ENCODE peak calls at places on chromosomes 13 and 19, in ten cellular contexts. One of them, this sample, is unnamed.
A peak's percentile ranks its signal among the peaks of the same experiment; 100 is the strongest.

GRCh38 chr13:32212420-32212819 is 102.7 kb downstream of the ZAR1L start:
- DNase-seq in neural progenitor cell: no peak
- DNase-seq in GM10248: no peak
- DNase-seq in OCI-LY7: no peak
- DNase-seq in posterior vena cava: no peak
- DNase-seq in stimulated activated CD4-positive, alpha-beta T cell treated with anti-CD3 and anti-CD28 coated beads, Interleukin-4, amount 100 ng/mL, for 48 hours: no peak
- DNase-seq in stomach: no peak
- DNase-seq in ecto neural progenitor cell: no peak
- DNase-seq in NB4: no peak
- DNase-seq in activated CD4-positive, alpha-beta memory T cell treated with anti-CD3 and anti-CD28 coated beads, Interleukin-2, amount 10 ng/mL, durations not matched to agents 7 days and 5 days: no peak
- DNase-seq in this sample: no peak

GRCh38 chr19:45528744-45529453 is 21.6 kb downstream of the VASP start:
- DNase-seq in GM10248: no peak
- DNase-seq in stomach: peak; percentile 70
- DNase-seq in stimulated activated CD4-positive, alpha-beta T cell treated with anti-CD3 and anti-CD28 coated beads, Interleukin-4, amount 100 ng/mL, for 48 hours: no peak
- DNase-seq in posterior vena cava: no peak
- DNase-seq in ecto neural progenitor cell: peak; percentile 80
- DNase-seq in NB4: no peak
- DNase-seq in activated CD4-positive, alpha-beta memory T cell treated with anti-CD3 and anti-CD28 coated beads, Interleukin-2, amount 10 ng/mL, durations not matched to agents 7 days and 5 days: no peak
- DNase-seq in neural progenitor cell: peak; percentile 91
- DNase-seq in OCI-LY7: no peak
- DNase-seq in this sample: no peak

GRCh38 chr19:12757544-12758274 is 6.1 kb downstream of the BEST2 start:
- DNase-seq in activated CD4-positive, alpha-beta memory T cell treated with anti-CD3 and anti-CD28 coated beads, Interleukin-2, amount 10 ng/mL, durations not matched to agents 7 days and 5 days: peak; percentile 71
- DNase-seq in stomach: peak; percentile 76
- DNase-seq in posterior vena cava: peak; percentile 93
- DNase-seq in neural progenitor cell: peak; percentile 90
- DNase-seq in GM10248: peak; percentile 85
- DNase-seq in NB4: peak; percentile 74
- DNase-seq in stimulated activated CD4-positive, alpha-beta T cell treated with anti-CD3 and anti-CD28 coated beads, Interleukin-4, amount 100 ng/mL, for 48 hours: peak; percentile 60
- DNase-seq in ecto neural progenitor cell: peak; percentile 93
- DNase-seq in OCI-LY7: peak; percentile 35
- DNase-seq in this sample: no peak

GRCh38 chr13:73073050-73073449 is 14.2 kb downstream of the KLF5 start:
- DNase-seq in ecto neural progenitor cell: no peak
- DNase-seq in NB4: no peak
- DNase-seq in activated CD4-positive, alpha-beta memory T cell treated with anti-CD3 and anti-CD28 coated beads, Interleukin-2, amount 10 ng/mL, durations not matched to agents 7 days and 5 days: no peak
- DNase-seq in OCI-LY7: no peak
- DNase-seq in stomach: no peak
- DNase-seq in posterior vena cava: no peak
- DNase-seq in GM10248: no peak
- DNase-seq in neural progenitor cell: no peak
- DNase-seq in stimulated activated CD4-positive, alpha-beta T cell treated with anti-CD3 and anti-CD28 coated beads, Interleukin-4, amount 100 ng/mL, for 48 hours: no peak
- DNase-seq in this sample: no peak

GRCh38 chr13:40458283-40459031 is 208.0 kb downstream of the FOXO1 start:
- DNase-seq in OCI-LY7: no peak
- DNase-seq in neural progenitor cell: no peak
- DNase-seq in stimulated activated CD4-positive, alpha-beta T cell treated with anti-CD3 and anti-CD28 coated beads, Interleukin-4, amount 100 ng/mL, for 48 hours: no peak
- DNase-seq in GM10248: no peak
- DNase-seq in posterior vena cava: no peak
- DNase-seq in stomach: no peak
- DNase-seq in activated CD4-positive, alpha-beta memory T cell treated with anti-CD3 and anti-CD28 coated beads, Interleukin-2, amount 10 ng/mL, durations not matched to agents 7 days and 5 days: no peak
- DNase-seq in NB4: no peak
- DNase-seq in ecto neural progenitor cell: no peak
- DNase-seq in this sample: no peak

GRCh38 chr13:111326621-111326965 is 6.2 kb downstream of the TEX29 start:
- DNase-seq in stimulated activated CD4-positive, alpha-beta T cell treated with anti-CD3 and anti-CD28 coated beads, Interleukin-4, amount 100 ng/mL, for 48 hours: no peak
- DNase-seq in neural progenitor cell: no peak
- DNase-seq in ecto neural progenitor cell: no peak
- DNase-seq in GM10248: no peak
- DNase-seq in posterior vena cava: peak; percentile 78
- DNase-seq in OCI-LY7: no peak
- DNase-seq in activated CD4-positive, alpha-beta memory T cell treated with anti-CD3 and anti-CD28 coated beads, Interleukin-2, amount 10 ng/mL, durations not matched to agents 7 days and 5 days: no peak
- DNase-seq in NB4: no peak
- DNase-seq in stomach: no peak
- DNase-seq in this sample: no peak

GRCh38 chr13:114152831-114153371 is 20.5 kb upstream of the RASA3 start:
- DNase-seq in stimulated activated CD4-positive, alpha-beta T cell treated with anti-CD3 and anti-CD28 coated beads, Interleukin-4, amount 100 ng/mL, for 48 hours: no peak
- DNase-seq in activated CD4-positive, alpha-beta memory T cell treated with anti-CD3 and anti-CD28 coated beads, Interleukin-2, amount 10 ng/mL, durations not matched to agents 7 days and 5 days: no peak
- DNase-seq in neural progenitor cell: peak; percentile 44
- DNase-seq in posterior vena cava: peak; percentile 80
- DNase-seq in GM10248: no peak
- DNase-seq in stomach: no peak
- DNase-seq in ecto neural progenitor cell: peak; percentile 62
- DNase-seq in NB4: peak; percentile 82
- DNase-seq in OCI-LY7: no peak
- DNase-seq in this sample: peak; percentile 92

GRCh38 chr19:18470153-18470552 is 32.2 kb upstream of the ISYNA1 start:
- DNase-seq in OCI-LY7: peak; percentile 41
- DNase-seq in GM10248: peak; percentile 62
- DNase-seq in NB4: peak; percentile 59
- DNase-seq in stomach: no peak
- DNase-seq in activated CD4-positive, alpha-beta memory T cell treated with anti-CD3 and anti-CD28 coated beads, Interleukin-2, amount 10 ng/mL, durations not matched to agents 7 days and 5 days: peak; percentile 42
- DNase-seq in ecto neural progenitor cell: peak; percentile 84
- DNase-seq in neural progenitor cell: peak; percentile 86
- DNase-seq in stimulated activated CD4-positive, alpha-beta T cell treated with anti-CD3 and anti-CD28 coated beads, Interleukin-4, amount 100 ng/mL, for 48 hours: no peak
- DNase-seq in posterior vena cava: no peak
- DNase-seq in this sample: peak; percentile 23

GRCh38 chr13:79070343-79070974 is 335.6 kb downstream of the RBM26 start:
- DNase-seq in neural progenitor cell: no peak
- DNase-seq in stimulated activated CD4-positive, alpha-beta T cell treated with anti-CD3 and anti-CD28 coated beads, Interleukin-4, amount 100 ng/mL, for 48 hours: no peak
- DNase-seq in ecto neural progenitor cell: no peak
- DNase-seq in NB4: peak; percentile 36
- DNase-seq in stomach: no peak
- DNase-seq in OCI-LY7: peak; percentile 55
- DNase-seq in posterior vena cava: no peak
- DNase-seq in GM10248: no peak
- DNase-seq in activated CD4-positive, alpha-beta memory T cell treated with anti-CD3 and anti-CD28 coated beads, Interleukin-2, amount 10 ng/mL, durations not matched to agents 7 days and 5 days: no peak
- DNase-seq in this sample: peak; percentile 44

GRCh38 chr19:5046339-5047039 is 77.6 kb downstream of the KDM4B start:
- DNase-seq in NB4: peak; percentile 80
- DNase-seq in GM10248: no peak
- DNase-seq in posterior vena cava: no peak
- DNase-seq in OCI-LY7: peak; percentile 10
- DNase-seq in stimulated activated CD4-positive, alpha-beta T cell treated with anti-CD3 and anti-CD28 coated beads, Interleukin-4, amount 100 ng/mL, for 48 hours: no peak
- DNase-seq in ecto neural progenitor cell: no peak
- DNase-seq in stomach: peak; percentile 83
- DNase-seq in activated CD4-positive, alpha-beta memory T cell treated with anti-CD3 and anti-CD28 coated beads, Interleukin-2, amount 10 ng/mL, durations not matched to agents 7 days and 5 days: no peak
- DNase-seq in neural progenitor cell: no peak
- DNase-seq in this sample: no peak

GRCh38 chr13:44927953-44928352 is 61.3 kb downstream of the NUFIP1 start:
- DNase-seq in posterior vena cava: no peak
- DNase-seq in OCI-LY7: no peak
- DNase-seq in GM10248: no peak
- DNase-seq in neural progenitor cell: no peak
- DNase-seq in NB4: no peak
- DNase-seq in activated CD4-positive, alpha-beta memory T cell treated with anti-CD3 and anti-CD28 coated beads, Interleukin-2, amount 10 ng/mL, durations not matched to agents 7 days and 5 days: no peak
- DNase-seq in stomach: no peak
- DNase-seq in stimulated activated CD4-positive, alpha-beta T cell treated with anti-CD3 and anti-CD28 coated beads, Interleukin-4, amount 100 ng/mL, for 48 hours: no peak
- DNase-seq in ecto neural progenitor cell: no peak
- DNase-seq in this sample: no peak

GRCh38 chr13:97257800-97258799 is 36.0 kb downstream of the MBNL2 start:
- DNase-seq in GM10248: peak; percentile 62
- DNase-seq in OCI-LY7: no peak
- DNase-seq in stomach: no peak
- DNase-seq in NB4: peak; percentile 53
- DNase-seq in neural progenitor cell: peak; percentile 50
- DNase-seq in stimulated activated CD4-positive, alpha-beta T cell treated with anti-CD3 and anti-CD28 coated beads, Interleukin-4, amount 100 ng/mL, for 48 hours: no peak
- DNase-seq in ecto neural progenitor cell: no peak
- DNase-seq in activated CD4-positive, alpha-beta memory T cell treated with anti-CD3 and anti-CD28 coated beads, Interleukin-2, amount 10 ng/mL, durations not matched to agents 7 days and 5 days: peak; percentile 38
- DNase-seq in posterior vena cava: peak; percentile 93
- DNase-seq in this sample: no peak

GRCh38 chr13:49464621-49465325 is 20.7 kb downstream of the SETDB2 start:
- DNase-seq in stomach: no peak
- DNase-seq in activated CD4-positive, alpha-beta memory T cell treated with anti-CD3 and anti-CD28 coated beads, Interleukin-2, amount 10 ng/mL, durations not matched to agents 7 days and 5 days: no peak
- DNase-seq in ecto neural progenitor cell: no peak
- DNase-seq in stimulated activated CD4-positive, alpha-beta T cell treated with anti-CD3 and anti-CD28 coated beads, Interleukin-4, amount 100 ng/mL, for 48 hours: no peak
- DNase-seq in OCI-LY7: no peak
- DNase-seq in posterior vena cava: no peak
- DNase-seq in neural progenitor cell: no peak
- DNase-seq in GM10248: no peak
- DNase-seq in NB4: no peak
- DNase-seq in this sample: no peak

GRCh38 chr13:111372651-111373425 is 52.4 kb downstream of the TEX29 start:
- DNase-seq in ecto neural progenitor cell: no peak
- DNase-seq in neural progenitor cell: no peak
- DNase-seq in stomach: no peak
- DNase-seq in stimulated activated CD4-positive, alpha-beta T cell treated with anti-CD3 and anti-CD28 coated beads, Interleukin-4, amount 100 ng/mL, for 48 hours: no peak
- DNase-seq in NB4: peak; percentile 23
- DNase-seq in activated CD4-positive, alpha-beta memory T cell treated with anti-CD3 and anti-CD28 coated beads, Interleukin-2, amount 10 ng/mL, durations not matched to agents 7 days and 5 days: no peak
- DNase-seq in GM10248: no peak
- DNase-seq in posterior vena cava: no peak
- DNase-seq in OCI-LY7: peak; percentile 35
- DNase-seq in this sample: no peak

GRCh38 chr13:36834299-36834698 is 15.3 kb downstream of the RFXAP start:
- DNase-seq in OCI-LY7: no peak
- DNase-seq in posterior vena cava: no peak
- DNase-seq in stomach: no peak
- DNase-seq in stimulated activated CD4-positive, alpha-beta T cell treated with anti-CD3 and anti-CD28 coated beads, Interleukin-4, amount 100 ng/mL, for 48 hours: no peak
- DNase-seq in GM10248: no peak
- DNase-seq in activated CD4-positive, alpha-beta memory T cell treated with anti-CD3 and anti-CD28 coated beads, Interleukin-2, amount 10 ng/mL, durations not matched to agents 7 days and 5 days: no peak
- DNase-seq in ecto neural progenitor cell: no peak
- DNase-seq in neural progenitor cell: no peak
- DNase-seq in NB4: no peak
- DNase-seq in this sample: no peak

GRCh38 chr13:45349438-45349837 is 8.5 kb upstream of the TPT1 start:
- DNase-seq in GM10248: no peak
- DNase-seq in neural progenitor cell: no peak
- DNase-seq in activated CD4-positive, alpha-beta memory T cell treated with anti-CD3 and anti-CD28 coated beads, Interleukin-2, amount 10 ng/mL, durations not matched to agents 7 days and 5 days: no peak
- DNase-seq in ecto neural progenitor cell: no peak
- DNase-seq in OCI-LY7: no peak
- DNase-seq in stomach: no peak
- DNase-seq in posterior vena cava: no peak
- DNase-seq in NB4: peak; percentile 81
- DNase-seq in stimulated activated CD4-positive, alpha-beta T cell treated with anti-CD3 and anti-CD28 coated beads, Interleukin-4, amount 100 ng/mL, for 48 hours: no peak
- DNase-seq in this sample: no peak

GRCh38 chr19:37692956-37693660 is 26.5 kb downstream of the ZNF607 start:
- DNase-seq in neural progenitor cell: no peak
- DNase-seq in OCI-LY7: no peak
- DNase-seq in ecto neural progenitor cell: no peak
- DNase-seq in posterior vena cava: no peak
- DNase-seq in NB4: peak; percentile 7
- DNase-seq in activated CD4-positive, alpha-beta memory T cell treated with anti-CD3 and anti-CD28 coated beads, Interleukin-2, amount 10 ng/mL, durations not matched to agents 7 days and 5 days: no peak
- DNase-seq in stomach: no peak
- DNase-seq in stimulated activated CD4-positive, alpha-beta T cell treated with anti-CD3 and anti-CD28 coated beads, Interleukin-4, amount 100 ng/mL, for 48 hours: no peak
- DNase-seq in GM10248: no peak
- DNase-seq in this sample: no peak

GRCh38 chr13:98741741-98742435 is 10.6 kb downstream of the SLC15A1 start:
- DNase-seq in activated CD4-positive, alpha-beta memory T cell treated with anti-CD3 and anti-CD28 coated beads, Interleukin-2, amount 10 ng/mL, durations not matched to agents 7 days and 5 days: no peak
- DNase-seq in ecto neural progenitor cell: no peak
- DNase-seq in stimulated activated CD4-positive, alpha-beta T cell treated with anti-CD3 and anti-CD28 coated beads, Interleukin-4, amount 100 ng/mL, for 48 hours: no peak
- DNase-seq in OCI-LY7: no peak
- DNase-seq in neural progenitor cell: no peak
- DNase-seq in NB4: peak; percentile 16
- DNase-seq in posterior vena cava: no peak
- DNase-seq in GM10248: no peak
- DNase-seq in stomach: no peak
- DNase-seq in this sample: no peak

GRCh38 chr13:22748866-22749586 is 431.8 kb upstream of the SGCG start:
- DNase-seq in stimulated activated CD4-positive, alpha-beta T cell treated with anti-CD3 and anti-CD28 coated beads, Interleukin-4, amount 100 ng/mL, for 48 hours: no peak
- DNase-seq in activated CD4-positive, alpha-beta memory T cell treated with anti-CD3 and anti-CD28 coated beads, Interleukin-2, amount 10 ng/mL, durations not matched to agents 7 days and 5 days: no peak
- DNase-seq in GM10248: no peak
- DNase-seq in OCI-LY7: no peak
- DNase-seq in ecto neural progenitor cell: no peak
- DNase-seq in posterior vena cava: no peak
- DNase-seq in neural progenitor cell: no peak
- DNase-seq in stomach: no peak
- DNase-seq in NB4: no peak
- DNase-seq in this sample: no peak

GRCh38 chr13:102856603-102857002 is 10.8 kb downstream of the ERCC5 start:
- DNase-seq in posterior vena cava: no peak
- DNase-seq in ecto neural progenitor cell: no peak
- DNase-seq in GM10248: no peak
- DNase-seq in stomach: peak; percentile 48
- DNase-seq in NB4: no peak
- DNase-seq in neural progenitor cell: no peak
- DNase-seq in stimulated activated CD4-positive, alpha-beta T cell treated with anti-CD3 and anti-CD28 coated beads, Interleukin-4, amount 100 ng/mL, for 48 hours: no peak
- DNase-seq in OCI-LY7: no peak
- DNase-seq in activated CD4-positive, alpha-beta memory T cell treated with anti-CD3 and anti-CD28 coated beads, Interleukin-2, amount 10 ng/mL, durations not matched to agents 7 days and 5 days: no peak
- DNase-seq in this sample: no peak

GRCh38 chr19:15869109-15869555 is 28.7 kb downstream of the CYP4F2 start:
- DNase-seq in stimulated activated CD4-positive, alpha-beta T cell treated with anti-CD3 and anti-CD28 coated beads, Interleukin-4, amount 100 ng/mL, for 48 hours: no peak
- DNase-seq in neural progenitor cell: no peak
- DNase-seq in ecto neural progenitor cell: no peak
- DNase-seq in GM10248: peak; percentile 35
- DNase-seq in stomach: peak; percentile 42
- DNase-seq in activated CD4-positive, alpha-beta memory T cell treated with anti-CD3 and anti-CD28 coated beads, Interleukin-2, amount 10 ng/mL, durations not matched to agents 7 days and 5 days: peak; percentile 40
- DNase-seq in posterior vena cava: no peak
- DNase-seq in OCI-LY7: peak; percentile 35
- DNase-seq in NB4: peak; percentile 98
- DNase-seq in this sample: peak; percentile 99

GRCh38 chr13:49292742-49293498 is 45.2 kb downstream of the CDADC1 start:
- DNase-seq in ecto neural progenitor cell: no peak
- DNase-seq in GM10248: no peak
- DNase-seq in posterior vena cava: no peak
- DNase-seq in stimulated activated CD4-positive, alpha-beta T cell treated with anti-CD3 and anti-CD28 coated beads, Interleukin-4, amount 100 ng/mL, for 48 hours: no peak
- DNase-seq in stomach: peak; percentile 41
- DNase-seq in activated CD4-positive, alpha-beta memory T cell treated with anti-CD3 and anti-CD28 coated beads, Interleukin-2, amount 10 ng/mL, durations not matched to agents 7 days and 5 days: peak; percentile 30
- DNase-seq in OCI-LY7: no peak
- DNase-seq in NB4: no peak
- DNase-seq in neural progenitor cell: no peak
- DNase-seq in this sample: no peak

GRCh38 chr19:55189424-55189823 is 9.3 kb upstream of the SYT5 start:
- DNase-seq in OCI-LY7: no peak
- DNase-seq in posterior vena cava: no peak
- DNase-seq in activated CD4-positive, alpha-beta memory T cell treated with anti-CD3 and anti-CD28 coated beads, Interleukin-2, amount 10 ng/mL, durations not matched to agents 7 days and 5 days: no peak
- DNase-seq in GM10248: no peak
- DNase-seq in stomach: no peak
- DNase-seq in neural progenitor cell: no peak
- DNase-seq in ecto neural progenitor cell: no peak
- DNase-seq in stimulated activated CD4-positive, alpha-beta T cell treated with anti-CD3 and anti-CD28 coated beads, Interleukin-4, amount 100 ng/mL, for 48 hours: no peak
- DNase-seq in NB4: no peak
- DNase-seq in this sample: no peak

GRCh38 chr19:2495130-2495641 is 19.3 kb downstream of the GADD45B start:
- DNase-seq in stimulated activated CD4-positive, alpha-beta T cell treated with anti-CD3 and anti-CD28 coated beads, Interleukin-4, amount 100 ng/mL, for 48 hours: no peak
- DNase-seq in NB4: no peak
- DNase-seq in posterior vena cava: peak; percentile 94
- DNase-seq in OCI-LY7: no peak
- DNase-seq in activated CD4-positive, alpha-beta memory T cell treated with anti-CD3 and anti-CD28 coated beads, Interleukin-2, amount 10 ng/mL, durations not matched to agents 7 days and 5 days: peak; percentile 58
- DNase-seq in stomach: peak; percentile 96
- DNase-seq in neural progenitor cell: peak; percentile 21
- DNase-seq in ecto neural progenitor cell: no peak
- DNase-seq in GM10248: no peak
- DNase-seq in this sample: no peak

GRCh38 chr13:25300861-25301346 is 521 bp upstream of the NUP58 start:
- DNase-seq in neural progenitor cell: peak; percentile 5
- DNase-seq in OCI-LY7: no peak
- DNase-seq in GM10248: no peak
- DNase-seq in stimulated activated CD4-positive, alpha-beta T cell treated with anti-CD3 and anti-CD28 coated beads, Interleukin-4, amount 100 ng/mL, for 48 hours: no peak
- DNase-seq in posterior vena cava: peak; percentile 84
- DNase-seq in activated CD4-positive, alpha-beta memory T cell treated with anti-CD3 and anti-CD28 coated beads, Interleukin-2, amount 10 ng/mL, durations not matched to agents 7 days and 5 days: no peak
- DNase-seq in stomach: no peak
- DNase-seq in ecto neural progenitor cell: no peak
- DNase-seq in NB4: no peak
- DNase-seq in this sample: no peak

GRCh38 chr19:5828661-5829566 is 10.6 kb downstream of the FUT6 start:
- DNase-seq in OCI-LY7: peak; percentile 63
- DNase-seq in ecto neural progenitor cell: peak; percentile 78
- DNase-seq in stimulated activated CD4-positive, alpha-beta T cell treated with anti-CD3 and anti-CD28 coated beads, Interleukin-4, amount 100 ng/mL, for 48 hours: no peak
- DNase-seq in posterior vena cava: no peak
- DNase-seq in neural progenitor cell: peak; percentile 83
- DNase-seq in GM10248: peak; percentile 66
- DNase-seq in stomach: peak; percentile 55
- DNase-seq in NB4: peak; percentile 64
- DNase-seq in activated CD4-positive, alpha-beta memory T cell treated with anti-CD3 and anti-CD28 coated beads, Interleukin-2, amount 10 ng/mL, durations not matched to agents 7 days and 5 days: peak; percentile 38
- DNase-seq in this sample: no peak

GRCh38 chr19:48006762-48007161 is 12.3 kb downstream of the ELSPBP1 start:
- DNase-seq in GM10248: no peak
- DNase-seq in OCI-LY7: peak; percentile 7
- DNase-seq in posterior vena cava: no peak
- DNase-seq in neural progenitor cell: no peak
- DNase-seq in activated CD4-positive, alpha-beta memory T cell treated with anti-CD3 and anti-CD28 coated beads, Interleukin-2, amount 10 ng/mL, durations not matched to agents 7 days and 5 days: no peak
- DNase-seq in stimulated activated CD4-positive, alpha-beta T cell treated with anti-CD3 and anti-CD28 coated beads, Interleukin-4, amount 100 ng/mL, for 48 hours: peak; percentile 7
- DNase-seq in ecto neural progenitor cell: no peak
- DNase-seq in stomach: no peak
- DNase-seq in NB4: peak; percentile 54
- DNase-seq in this sample: no peak

GRCh38 chr19:33420821-33421220 is 47.3 kb downstream of the CEBPG start:
- DNase-seq in NB4: no peak
- DNase-seq in OCI-LY7: no peak
- DNase-seq in activated CD4-positive, alpha-beta memory T cell treated with anti-CD3 and anti-CD28 coated beads, Interleukin-2, amount 10 ng/mL, durations not matched to agents 7 days and 5 days: no peak
- DNase-seq in stimulated activated CD4-positive, alpha-beta T cell treated with anti-CD3 and anti-CD28 coated beads, Interleukin-4, amount 100 ng/mL, for 48 hours: no peak
- DNase-seq in GM10248: no peak
- DNase-seq in neural progenitor cell: no peak
- DNase-seq in ecto neural progenitor cell: no peak
- DNase-seq in stomach: no peak
- DNase-seq in posterior vena cava: no peak
- DNase-seq in this sample: no peak